ENCODE peak calls at places on chromosomes 2 and 18, in ten cellular contexts. One of them, this sample, is unnamed.

GRCh38 chr2:3864943-3865664 is 161.7 kb downstream of the DCDC2C start:
- DNase-seq in pancreas: no peak
- DNase-seq in Peyer's patch: no peak
- DNase-seq in HFFc6: no peak
- DNase-seq in mucosa of descending colon: no peak
- DNase-seq in body of pancreas: no peak
- DNase-seq in epithelial cell of esophagus: no peak
- DNase-seq in heart left ventricle: no peak
- DNase-seq in psoas muscle: no peak
- DNase-seq in ovary: no peak
- DNase-seq in this sample: no peak

GRCh38 chr18:51068111-51068510 is 38.1 kb downstream of the SMAD4 start:
- DNase-seq in Peyer's patch: no peak
- DNase-seq in HFFc6: peak
- DNase-seq in pancreas: no peak
- DNase-seq in heart left ventricle: no peak
- DNase-seq in psoas muscle: no peak
- DNase-seq in body of pancreas: no peak
- DNase-seq in ovary: no peak
- DNase-seq in epithelial cell of esophagus: peak
- DNase-seq in mucosa of descending colon: no peak
- DNase-seq in this sample: no peak

GRCh38 chr2:224646242-224646846 is 61.2 kb upstream of the CUL3 start:
- DNase-seq in heart left ventricle: no peak
- DNase-seq in Peyer's patch: no peak
- DNase-seq in mucosa of descending colon: no peak
- DNase-seq in HFFc6: peak
- DNase-seq in pancreas: no peak
- DNase-seq in psoas muscle: no peak
- DNase-seq in body of pancreas: no peak
- DNase-seq in epithelial cell of esophagus: no peak
- DNase-seq in ovary: no peak
- DNase-seq in this sample: peak

GRCh38 chr2:160041091-160041490 is 21.3 kb downstream of the PLA2R1 start:
- DNase-seq in body of pancreas: no peak
- DNase-seq in ovary: no peak
- DNase-seq in HFFc6: no peak
- DNase-seq in mucosa of descending colon: no peak
- DNase-seq in heart left ventricle: no peak
- DNase-seq in pancreas: no peak
- DNase-seq in Peyer's patch: no peak
- DNase-seq in psoas muscle: no peak
- DNase-seq in epithelial cell of esophagus: no peak
- DNase-seq in this sample: no peak

GRCh38 chr18:71239111-71239624 is 950.3 kb downstream of the SOCS6 start:
- DNase-seq in HFFc6: no peak
- DNase-seq in mucosa of descending colon: no peak
- DNase-seq in body of pancreas: no peak
- DNase-seq in Peyer's patch: no peak
- DNase-seq in heart left ventricle: no peak
- DNase-seq in psoas muscle: no peak
- DNase-seq in pancreas: no peak
- DNase-seq in epithelial cell of esophagus: no peak
- DNase-seq in ovary: no peak
- DNase-seq in this sample: no peak

GRCh38 chr2:191396794-191397193 is 151.6 kb downstream of the MYO1B start:
- DNase-seq in HFFc6: no peak
- DNase-seq in ovary: no peak
- DNase-seq in mucosa of descending colon: no peak
- DNase-seq in psoas muscle: no peak
- DNase-seq in body of pancreas: no peak
- DNase-seq in Peyer's patch: no peak
- DNase-seq in heart left ventricle: no peak
- DNase-seq in epithelial cell of esophagus: no peak
- DNase-seq in pancreas: no peak
- DNase-seq in this sample: no peak

GRCh38 chr2:41870948-41871522 is 176.8 kb upstream of the PKDCC start:
- DNase-seq in HFFc6: no peak
- DNase-seq in psoas muscle: no peak
- DNase-seq in Peyer's patch: no peak
- DNase-seq in body of pancreas: no peak
- DNase-seq in epithelial cell of esophagus: no peak
- DNase-seq in pancreas: no peak
- DNase-seq in mucosa of descending colon: no peak
- DNase-seq in ovary: no peak
- DNase-seq in heart left ventricle: no peak
- DNase-seq in this sample: no peak

GRCh38 chr18:22026362-22026761 is 143.0 kb upstream of the GATA6 start:
- DNase-seq in HFFc6: no peak
- DNase-seq in psoas muscle: no peak
- DNase-seq in Peyer's patch: no peak
- DNase-seq in body of pancreas: peak
- DNase-seq in epithelial cell of esophagus: no peak
- DNase-seq in pancreas: peak
- DNase-seq in heart left ventricle: no peak
- DNase-seq in ovary: peak
- DNase-seq in mucosa of descending colon: no peak
- DNase-seq in this sample: no peak

GRCh38 chr2:180125245-180125962 is 118.3 kb upstream of the CWC22 start:
- DNase-seq in psoas muscle: peak
- DNase-seq in ovary: peak
- DNase-seq in epithelial cell of esophagus: peak
- DNase-seq in pancreas: peak
- DNase-seq in Peyer's patch: no peak
- DNase-seq in HFFc6: peak
- DNase-seq in mucosa of descending colon: peak
- DNase-seq in body of pancreas: peak
- DNase-seq in heart left ventricle: peak
- DNase-seq in this sample: peak

GRCh38 chr2:102708847-102709559 is 52.8 kb upstream of the TMEM182 start:
- DNase-seq in heart left ventricle: no peak
- DNase-seq in mucosa of descending colon: no peak
- DNase-seq in psoas muscle: no peak
- DNase-seq in body of pancreas: no peak
- DNase-seq in epithelial cell of esophagus: peak
- DNase-seq in Peyer's patch: no peak
- DNase-seq in HFFc6: peak
- DNase-seq in pancreas: no peak
- DNase-seq in ovary: no peak
- DNase-seq in this sample: peak

GRCh38 chr2:26679857-26680256 is 12.7 kb upstream of the KCNK3 start:
- DNase-seq in ovary: no peak
- DNase-seq in HFFc6: no peak
- DNase-seq in heart left ventricle: no peak
- DNase-seq in mucosa of descending colon: no peak
- DNase-seq in epithelial cell of esophagus: no peak
- DNase-seq in Peyer's patch: no peak
- DNase-seq in body of pancreas: no peak
- DNase-seq in psoas muscle: no peak
- DNase-seq in pancreas: no peak
- DNase-seq in this sample: no peak

GRCh38 chr2:134134827-134135226 is 119.0 kb upstream of the MGAT5 start:
- DNase-seq in mucosa of descending colon: no peak
- DNase-seq in psoas muscle: no peak
- DNase-seq in HFFc6: no peak
- DNase-seq in body of pancreas: no peak
- DNase-seq in epithelial cell of esophagus: no peak
- DNase-seq in ovary: no peak
- DNase-seq in pancreas: no peak
- DNase-seq in Peyer's patch: no peak
- DNase-seq in heart left ventricle: no peak
- DNase-seq in this sample: no peak

GRCh38 chr2:219285894-219286425 is 6.8 kb downstream of the DNAJB2 start:
- DNase-seq in body of pancreas: no peak
- DNase-seq in heart left ventricle: no peak
- DNase-seq in Peyer's patch: no peak
- DNase-seq in pancreas: no peak
- DNase-seq in HFFc6: no peak
- DNase-seq in psoas muscle: no peak
- DNase-seq in mucosa of descending colon: no peak
- DNase-seq in ovary: peak
- DNase-seq in epithelial cell of esophagus: peak
- DNase-seq in this sample: no peak

GRCh38 chr2:41697389-41697788 is 350.4 kb upstream of the PKDCC start:
- DNase-seq in psoas muscle: no peak
- DNase-seq in mucosa of descending colon: no peak
- DNase-seq in body of pancreas: no peak
- DNase-seq in ovary: no peak
- DNase-seq in heart left ventricle: no peak
- DNase-seq in epithelial cell of esophagus: no peak
- DNase-seq in Peyer's patch: no peak
- DNase-seq in HFFc6: no peak
- DNase-seq in pancreas: no peak
- DNase-seq in this sample: no peak

GRCh38 chr2:240786871-240787311 is 33.1 kb downstream of the KIF1A start:
- DNase-seq in HFFc6: no peak
- DNase-seq in epithelial cell of esophagus: no peak
- DNase-seq in ovary: peak
- DNase-seq in pancreas: no peak
- DNase-seq in Peyer's patch: no peak
- DNase-seq in mucosa of descending colon: peak
- DNase-seq in heart left ventricle: peak
- DNase-seq in psoas muscle: peak
- DNase-seq in body of pancreas: no peak
- DNase-seq in this sample: no peak

GRCh38 chr2:67057901-67058703 is 339.0 kb upstream of the ETAA1 start:
- DNase-seq in epithelial cell of esophagus: peak
- DNase-seq in heart left ventricle: no peak
- DNase-seq in mucosa of descending colon: no peak
- DNase-seq in pancreas: peak
- DNase-seq in ovary: no peak
- DNase-seq in Peyer's patch: no peak
- DNase-seq in psoas muscle: no peak
- DNase-seq in HFFc6: no peak
- DNase-seq in body of pancreas: no peak
- DNase-seq in this sample: no peak

GRCh38 chr2:144330951-144331651 is 188.8 kb downstream of the ZEB2 start:
- DNase-seq in Peyer's patch: no peak
- DNase-seq in HFFc6: no peak
- DNase-seq in pancreas: no peak
- DNase-seq in ovary: no peak
- DNase-seq in mucosa of descending colon: no peak
- DNase-seq in epithelial cell of esophagus: peak
- DNase-seq in psoas muscle: no peak
- DNase-seq in heart left ventricle: no peak
- DNase-seq in body of pancreas: no peak
- DNase-seq in this sample: no peak

GRCh38 chr2:133641497-133641896 is 73.2 kb upstream of the NCKAP5 start:
- DNase-seq in ovary: no peak
- DNase-seq in epithelial cell of esophagus: peak
- DNase-seq in pancreas: peak
- DNase-seq in Peyer's patch: no peak
- DNase-seq in body of pancreas: no peak
- DNase-seq in mucosa of descending colon: peak
- DNase-seq in heart left ventricle: no peak
- DNase-seq in psoas muscle: no peak
- DNase-seq in HFFc6: peak
- DNase-seq in this sample: peak

GRCh38 chr2:138814123-138814883 is 34.1 kb upstream of the NXPH2 start:
- DNase-seq in epithelial cell of esophagus: peak
- DNase-seq in pancreas: no peak
- DNase-seq in heart left ventricle: no peak
- DNase-seq in HFFc6: no peak
- DNase-seq in body of pancreas: no peak
- DNase-seq in mucosa of descending colon: no peak
- DNase-seq in psoas muscle: no peak
- DNase-seq in Peyer's patch: no peak
- DNase-seq in ovary: no peak
- DNase-seq in this sample: peak
- TF ChIP-seq CTCF in epithelial cell of esophagus: peak
- TF ChIP-seq CTCF in pancreas: no peak
- TF ChIP-seq CTCF in heart left ventricle: peak
- TF ChIP-seq CTCF in HFFc6: no peak
- TF ChIP-seq CTCF in body of pancreas: no peak
- TF ChIP-seq CTCF in mucosa of descending colon: no peak
- TF ChIP-seq CTCF in psoas muscle: no peak
- TF ChIP-seq CTCF in Peyer's patch: no peak
- TF ChIP-seq CTCF in ovary: no peak
- TF ChIP-seq CTCF in this sample: peak

GRCh38 chr2:2846379-2847130 is 515.5 kb upstream of the MYT1L start:
- DNase-seq in Peyer's patch: no peak
- DNase-seq in epithelial cell of esophagus: peak
- DNase-seq in pancreas: peak
- DNase-seq in psoas muscle: peak
- DNase-seq in body of pancreas: peak
- DNase-seq in ovary: no peak
- DNase-seq in heart left ventricle: no peak
- DNase-seq in mucosa of descending colon: no peak
- DNase-seq in HFFc6: no peak
- DNase-seq in this sample: no peak
- TF ChIP-seq CTCF in Peyer's patch: no peak
- TF ChIP-seq CTCF in epithelial cell of esophagus: peak
- TF ChIP-seq CTCF in pancreas: peak
- TF ChIP-seq CTCF in psoas muscle: no peak
- TF ChIP-seq CTCF in body of pancreas: no peak
- TF ChIP-seq CTCF in ovary: no peak
- TF ChIP-seq CTCF in heart left ventricle: peak
- TF ChIP-seq CTCF in mucosa of descending colon: no peak
- TF ChIP-seq CTCF in HFFc6: no peak
- TF ChIP-seq CTCF in this sample: no peak

DNA sequence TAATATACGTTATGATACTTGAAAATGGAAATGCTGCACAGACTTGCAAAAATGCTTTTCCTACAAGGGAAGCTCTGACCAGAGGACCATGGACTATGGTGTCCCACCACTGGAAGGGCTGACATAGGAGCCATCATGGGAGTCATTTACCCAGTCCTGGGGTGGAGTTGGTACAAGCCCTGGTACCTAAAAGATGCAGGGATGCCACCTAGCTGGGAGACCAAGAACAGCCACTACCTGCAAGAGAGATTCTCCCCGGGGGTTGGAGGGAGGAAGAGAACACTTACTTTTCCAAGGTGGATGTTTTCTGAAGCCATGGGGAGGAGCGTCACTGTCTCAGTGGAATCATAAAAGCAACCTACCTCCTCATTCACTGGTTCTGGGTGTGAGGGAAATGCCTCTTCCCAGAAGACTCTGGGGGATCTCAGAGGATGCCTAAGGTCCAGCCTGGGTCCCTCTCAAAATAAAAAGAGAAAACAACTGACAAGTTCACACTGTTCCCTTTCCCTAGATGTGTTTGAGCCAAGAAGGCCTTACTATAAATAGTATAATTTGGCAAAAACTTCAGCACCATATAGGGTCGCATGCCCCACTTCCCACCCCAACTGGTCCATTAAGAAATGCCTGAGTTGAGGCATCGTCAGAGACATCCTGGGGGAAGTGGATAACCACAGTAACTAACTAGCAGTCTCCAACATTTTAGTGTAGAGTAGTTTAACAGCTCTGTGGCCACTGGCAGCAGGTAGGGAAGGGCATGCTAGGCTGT is 39.9 kb downstream of the REEP1 start:
- DNase-seq in ovary: no peak
- DNase-seq in epithelial cell of esophagus: peak
- DNase-seq in mucosa of descending colon: no peak
- DNase-seq in HFFc6: no peak
- DNase-seq in body of pancreas: no peak
- DNase-seq in pancreas: no peak
- DNase-seq in heart left ventricle: no peak
- DNase-seq in Peyer's patch: no peak
- DNase-seq in psoas muscle: no peak
- DNase-seq in this sample: no peak
- TF ChIP-seq CTCF in ovary: no peak
- TF ChIP-seq CTCF in epithelial cell of esophagus: no peak
- TF ChIP-seq CTCF in mucosa of descending colon: no peak
- TF ChIP-seq CTCF in HFFc6: peak
- TF ChIP-seq CTCF in body of pancreas: no peak
- TF ChIP-seq CTCF in pancreas: no peak
- TF ChIP-seq CTCF in heart left ventricle: peak
- TF ChIP-seq CTCF in Peyer's patch: no peak
- TF ChIP-seq CTCF in psoas muscle: peak
- TF ChIP-seq CTCF in this sample: no peak

GRCh38 chr2:37189452-37190153 is 1.1 kb upstream of the SULT6B1 start:
- DNase-seq in pancreas: peak
- DNase-seq in psoas muscle: no peak
- DNase-seq in heart left ventricle: no peak
- DNase-seq in epithelial cell of esophagus: peak
- DNase-seq in Peyer's patch: no peak
- DNase-seq in mucosa of descending colon: no peak
- DNase-seq in body of pancreas: peak
- DNase-seq in ovary: peak
- DNase-seq in HFFc6: peak
- DNase-seq in this sample: peak
- TF ChIP-seq CTCF in pancreas: no peak
- TF ChIP-seq CTCF in psoas muscle: no peak
- TF ChIP-seq CTCF in heart left ventricle: no peak
- TF ChIP-seq CTCF in epithelial cell of esophagus: peak
- TF ChIP-seq CTCF in Peyer's patch: no peak
- TF ChIP-seq CTCF in mucosa of descending colon: no peak
- TF ChIP-seq CTCF in body of pancreas: no peak
- TF ChIP-seq CTCF in ovary: no peak
- TF ChIP-seq CTCF in HFFc6: peak
- TF ChIP-seq CTCF in this sample: no peak

This sample was measured in Calu3.